ENCODE peak calls at places on chromosomes 1 and 21, in nine cellular contexts. S is ovary; R is activated naive CD4-positive, alpha-beta T cell treated with anti-CD3 and anti-CD28 coated beads, Interleukin-2, amount 10 ng/mL, durations not matched to agents 7 days and 5 days; O is cardiac fibroblast; J is fibroblast of the aortic adventitia; E is Right ventricle myocardium inferior; L is stimulated activated CD4-positive, alpha-beta T cell treated with anti-CD3 and anti-CD28 coated beads, Interleukin-1b, Interleukin-23, amount 100 ng/mL, for 1 hour; C is epithelial cell of esophagus; K is hypothalamus. B is an unnamed sample.

GRCh38 chr1:1197551-1198422 is 8.6 kb downstream of the TNFRSF18 start:
- DNase-seq in R (peak; percentile 20), L (no peak), O (no peak), K (no peak), C (no peak), S (peak; percentile 6), J (no peak), E (peak; percentile 50), B (no peak)

GRCh38 chr1:110672001-110672752 is 2.6 kb downstream of the KCNA3 start:
- DNase-seq in S (no peak), J (no peak), K (no peak), C (no peak), E (no peak), O (no peak), R (peak; percentile 88), L (peak; percentile 58), B (peak; percentile 75)

GRCh38 chr1:181562395-181562794 is 79.1 kb downstream of the CACNA1E start:
- DNase-seq in O (no peak), R (no peak), L (no peak), E (no peak), K (no peak), J (no peak), C (no peak), S (no peak), B (no peak)

GRCh38 chr21:45162809-45163208 is 88.4 kb downstream of the ADARB1 start:
- DNase-seq in E (no peak), J (no peak), C (no peak), O (no peak), S (no peak), K (no peak), R (no peak), L (no peak), B (no peak)

GRCh38 chr1:203038217-203038741 is 12.0 kb downstream of the PPFIA4 start:
- DNase-seq in K (no peak), O (peak; percentile 82), L (no peak), E (peak; percentile 75), C (peak; percentile 83), J (peak; percentile 74), R (no peak), S (no peak), B (no peak)

GRCh38 chr1:210362526-210362925 is 33.8 kb downstream of the HHAT start:
- DNase-seq in S (no peak), R (no peak), J (peak; percentile 82), C (no peak), L (no peak), O (peak; percentile 67), K (no peak), E (no peak), B (no peak)

GRCh38 chr1:226638001-226638601 is 89.5 kb downstream of the STUM start:
- DNase-seq in E (peak; percentile 52), C (no peak), S (peak; percentile 40), O (no peak), R (peak; percentile 17), L (no peak), J (no peak), K (no peak), B (no peak)

GRCh38 chr1:175216444-175216843 is 23.9 kb upstream of the KIAA0040 start:
- DNase-seq in S (no peak), J (no peak), K (no peak), L (no peak), O (no peak), E (no peak), R (no peak), C (no peak), B (no peak)

GRCh38 chr1:115771847-115772457 is 3.4 kb upstream of the CASQ2 start:
- DNase-seq in S (peak; percentile 61), O (peak; percentile 89), C (peak; percentile 99), J (peak; percentile 91), L (no peak), K (peak; percentile 9), E (no peak), R (peak; percentile 26), B (peak; percentile 34)

B was measured in CD4-positive, CD25-positive, alpha-beta regulatory T cell.